ENCODE peak calls at places on chromosomes 4 and X, in eight cellular contexts. One of them, this sample, is unnamed. For H3K36me3 and H3K4me1, the result is how much of the 10 kb centered on the place peaks cover.

GRCh38 chr4:28232376-28232775 is 1371.7 kb downstream of the STIM2 start:
- DNase-seq in endodermal cell: no peak
- DNase-seq in CD4-positive, alpha-beta memory T cell: no peak
- DNase-seq in ovary: no peak
- DNase-seq in thyroid gland: no peak
- DNase-seq in cardiac muscle cell: no peak
- DNase-seq in Peyer's patch: no peak
- DNase-seq in neuronal stem cell: no peak
- DNase-seq in this sample: no peak

GRCh38 chrX:129698150-129698549 is 40.6 kb upstream of the XPNPEP2 start:
- DNase-seq in endodermal cell: no peak
- DNase-seq in CD4-positive, alpha-beta memory T cell: no peak
- DNase-seq in ovary: no peak
- DNase-seq in thyroid gland: no peak
- DNase-seq in cardiac muscle cell: no peak
- DNase-seq in Peyer's patch: no peak
- DNase-seq in neuronal stem cell: no peak
- DNase-seq in this sample: no peak

GRCh38 chr4:52840531-52841350 is 21.4 kb upstream of the RASL11B start:
- DNase-seq in endodermal cell: peak
- DNase-seq in CD4-positive, alpha-beta memory T cell: no peak
- DNase-seq in ovary: no peak
- DNase-seq in thyroid gland: no peak
- DNase-seq in cardiac muscle cell: no peak
- DNase-seq in Peyer's patch: no peak
- DNase-seq in neuronal stem cell: no peak
- DNase-seq in this sample: no peak

GRCh38 chr4:86549163-86549788 is 44.8 kb upstream of the PTPN13 start:
- DNase-seq in endodermal cell: no peak
- DNase-seq in CD4-positive, alpha-beta memory T cell: no peak
- DNase-seq in ovary: no peak
- DNase-seq in thyroid gland: no peak
- DNase-seq in cardiac muscle cell: no peak
- DNase-seq in Peyer's patch: no peak
- DNase-seq in neuronal stem cell: no peak
- DNase-seq in this sample: peak

GRCh38 chr4:56728512-56728911 is 47.4 kb upstream of the HOPX start:
- DNase-seq in endodermal cell: no peak
- DNase-seq in CD4-positive, alpha-beta memory T cell: no peak
- DNase-seq in ovary: peak
- DNase-seq in thyroid gland: peak
- DNase-seq in cardiac muscle cell: no peak
- DNase-seq in Peyer's patch: peak
- DNase-seq in neuronal stem cell: no peak
- DNase-seq in this sample: peak

GRCh38 chrX:46635186-46635585 is 61.6 kb downstream of the CHST7 start:
- DNase-seq in endodermal cell: no peak
- DNase-seq in CD4-positive, alpha-beta memory T cell: no peak
- DNase-seq in ovary: no peak
- DNase-seq in thyroid gland: no peak
- DNase-seq in cardiac muscle cell: no peak
- DNase-seq in Peyer's patch: no peak
- DNase-seq in neuronal stem cell: no peak
- DNase-seq in this sample: no peak

GRCh38 chr4:72390409-72390808 is 178.6 kb downstream of the ADAMTS3 start:
- DNase-seq in endodermal cell: no peak
- DNase-seq in CD4-positive, alpha-beta memory T cell: no peak
- DNase-seq in ovary: no peak
- DNase-seq in thyroid gland: no peak
- DNase-seq in cardiac muscle cell: no peak
- DNase-seq in Peyer's patch: no peak
- DNase-seq in neuronal stem cell: no peak
- DNase-seq in this sample: peak

GRCh38 chrX:32804034-32804433 is 407.3 kb downstream of the DMD start:
- DNase-seq in endodermal cell: no peak
- DNase-seq in CD4-positive, alpha-beta memory T cell: no peak
- DNase-seq in ovary: no peak
- DNase-seq in thyroid gland: no peak
- DNase-seq in cardiac muscle cell: no peak
- DNase-seq in Peyer's patch: no peak
- DNase-seq in neuronal stem cell: no peak
- DNase-seq in this sample: no peak

GRCh38 chr4:117640836-117641235 is 393.4 kb upstream of the NDST3 start:
- DNase-seq in endodermal cell: no peak
- DNase-seq in CD4-positive, alpha-beta memory T cell: no peak
- DNase-seq in ovary: no peak
- DNase-seq in thyroid gland: no peak
- DNase-seq in cardiac muscle cell: no peak
- DNase-seq in Peyer's patch: no peak
- DNase-seq in neuronal stem cell: no peak
- DNase-seq in this sample: no peak

GRCh38 chr4:172986114-172986513 is 182.5 kb upstream of the GALNT7 start:
- DNase-seq in endodermal cell: no peak
- DNase-seq in CD4-positive, alpha-beta memory T cell: no peak
- DNase-seq in ovary: no peak
- DNase-seq in thyroid gland: no peak
- DNase-seq in cardiac muscle cell: no peak
- DNase-seq in Peyer's patch: no peak
- DNase-seq in neuronal stem cell: no peak
- DNase-seq in this sample: no peak

GRCh38 chrX:48476919-48477318 is 920 bp downstream of the FTSJ1 start:
- DNase-seq in endodermal cell: no peak
- DNase-seq in CD4-positive, alpha-beta memory T cell: no peak
- DNase-seq in ovary: no peak
- DNase-seq in thyroid gland: no peak
- DNase-seq in cardiac muscle cell: no peak
- DNase-seq in Peyer's patch: no peak
- DNase-seq in neuronal stem cell: no peak
- DNase-seq in this sample: no peak

GRCh38 chrX:130702867-130703707 is 199.9 kb downstream of the ENOX2 start:
- DNase-seq in endodermal cell: no peak
- DNase-seq in CD4-positive, alpha-beta memory T cell: no peak
- DNase-seq in ovary: no peak
- DNase-seq in thyroid gland: no peak
- DNase-seq in cardiac muscle cell: no peak
- DNase-seq in Peyer's patch: no peak
- DNase-seq in neuronal stem cell: no peak
- DNase-seq in this sample: peak

GRCh38 chrX:39752820-39753219 is 344.9 kb downstream of the BCOR start:
- DNase-seq in endodermal cell: no peak
- DNase-seq in CD4-positive, alpha-beta memory T cell: no peak
- DNase-seq in ovary: peak
- DNase-seq in thyroid gland: peak
- DNase-seq in cardiac muscle cell: no peak
- DNase-seq in Peyer's patch: no peak
- DNase-seq in neuronal stem cell: no peak
- DNase-seq in this sample: peak

GRCh38 chrX:9379697-9380551 is 84.9 kb upstream of the TBL1X start:
- DNase-seq in endodermal cell: no peak
- DNase-seq in CD4-positive, alpha-beta memory T cell: no peak
- DNase-seq in ovary: no peak
- DNase-seq in thyroid gland: no peak
- DNase-seq in cardiac muscle cell: no peak
- DNase-seq in Peyer's patch: no peak
- DNase-seq in neuronal stem cell: no peak
- DNase-seq in this sample: peak

GRCh38 chrX:154776753-154777152 is 14.1 kb downstream of the DKC1 start:
- DNase-seq in endodermal cell: no peak
- DNase-seq in CD4-positive, alpha-beta memory T cell: no peak
- DNase-seq in ovary: no peak
- DNase-seq in thyroid gland: no peak
- DNase-seq in cardiac muscle cell: no peak
- DNase-seq in Peyer's patch: no peak
- DNase-seq in neuronal stem cell: no peak
- DNase-seq in this sample: no peak

GRCh38 chrX:154779261-154779660 is 16.6 kb downstream of the DKC1 start:
- DNase-seq in endodermal cell: no peak
- DNase-seq in CD4-positive, alpha-beta memory T cell: no peak
- DNase-seq in ovary: no peak
- DNase-seq in thyroid gland: no peak
- DNase-seq in cardiac muscle cell: no peak
- DNase-seq in Peyer's patch: no peak
- DNase-seq in neuronal stem cell: no peak
- DNase-seq in this sample: peak

GRCh38 chrX:154775611-154776349 is 13.1 kb downstream of the DKC1 start:
- DNase-seq in endodermal cell: no peak
- DNase-seq in CD4-positive, alpha-beta memory T cell: no peak
- DNase-seq in ovary: no peak
- DNase-seq in thyroid gland: peak
- DNase-seq in cardiac muscle cell: peak
- DNase-seq in Peyer's patch: no peak
- DNase-seq in neuronal stem cell: no peak
- DNase-seq in this sample: peak

DNA sequence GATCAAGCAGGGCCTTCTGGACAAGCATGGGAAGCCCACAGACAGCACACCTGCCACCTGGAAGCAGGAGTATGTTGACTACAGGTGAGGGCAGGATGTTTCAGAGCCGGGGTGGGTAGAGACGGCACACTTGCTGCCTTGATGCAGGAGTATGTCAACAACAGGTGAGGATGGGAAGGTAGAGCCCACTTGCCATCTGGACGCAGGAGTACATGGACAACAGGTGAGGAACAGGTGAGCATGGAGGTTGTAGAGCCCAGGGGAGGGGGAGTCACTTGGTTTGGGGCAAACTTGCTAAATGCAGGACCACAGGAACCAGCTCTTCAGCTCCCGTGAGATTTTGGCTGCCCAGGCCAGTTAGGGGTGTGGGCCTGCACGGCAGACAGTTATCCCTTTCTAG is 12.0 kb downstream of the DKC1 start:
- DNase-seq in endodermal cell: no peak
- DNase-seq in CD4-positive, alpha-beta memory T cell: no peak
- DNase-seq in ovary: no peak
- DNase-seq in thyroid gland: no peak
- DNase-seq in cardiac muscle cell: no peak
- DNase-seq in Peyer's patch: no peak
- DNase-seq in neuronal stem cell: no peak
- DNase-seq in this sample: no peak
- H3K36me3 ChIP-seq in endodermal cell: half or more
- H3K36me3 ChIP-seq in CD4-positive, alpha-beta memory T cell: under half
- H3K36me3 ChIP-seq in ovary: under half
- H3K36me3 ChIP-seq in thyroid gland: under half
- H3K36me3 ChIP-seq in cardiac muscle cell: under half
- H3K36me3 ChIP-seq in Peyer's patch: under half
- H3K36me3 ChIP-seq in neuronal stem cell: under half
- H3K36me3 ChIP-seq in this sample: under half

GRCh38 chrX:18468599-18468998 is 43.2 kb downstream of the CDKL5 start:
- DNase-seq in endodermal cell: no peak
- DNase-seq in CD4-positive, alpha-beta memory T cell: no peak
- DNase-seq in ovary: no peak
- DNase-seq in thyroid gland: no peak
- DNase-seq in cardiac muscle cell: no peak
- DNase-seq in Peyer's patch: no peak
- DNase-seq in neuronal stem cell: no peak
- DNase-seq in this sample: no peak
- H3K4me1 ChIP-seq in endodermal cell: under half
- H3K4me1 ChIP-seq in CD4-positive, alpha-beta memory T cell: under half
- H3K4me1 ChIP-seq in ovary: under half
- H3K4me1 ChIP-seq in thyroid gland: under half
- H3K4me1 ChIP-seq in cardiac muscle cell: under half
- H3K4me1 ChIP-seq in Peyer's patch: under half
- H3K4me1 ChIP-seq in neuronal stem cell: under half
- H3K4me1 ChIP-seq in this sample: under half

DNA sequence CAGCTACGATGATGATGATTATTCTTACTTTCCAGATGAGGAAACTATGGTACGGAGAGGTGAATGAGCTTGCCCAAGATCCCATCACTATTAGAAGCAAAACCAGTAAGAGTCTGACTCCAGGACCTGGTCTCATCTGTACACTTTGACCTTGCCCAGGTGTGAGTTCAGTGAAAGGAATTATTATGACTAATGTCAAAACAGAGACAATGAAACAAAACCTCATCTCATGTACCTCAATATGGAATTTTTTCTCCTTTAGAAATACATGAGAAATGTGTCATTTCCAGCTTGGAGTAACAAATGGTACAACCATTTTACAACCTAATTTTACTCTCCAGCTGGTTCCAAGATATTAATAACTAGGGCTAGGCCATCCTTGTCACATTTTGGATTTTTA is 213.7 kb downstream of the PTTG2 start:
- DNase-seq in endodermal cell: no peak
- DNase-seq in CD4-positive, alpha-beta memory T cell: no peak
- DNase-seq in ovary: no peak
- DNase-seq in thyroid gland: no peak
- DNase-seq in cardiac muscle cell: no peak
- DNase-seq in Peyer's patch: no peak
- DNase-seq in neuronal stem cell: no peak
- DNase-seq in this sample: no peak
- H3K27ac ChIP-seq in endodermal cell: no peak
- H3K27ac ChIP-seq in CD4-positive, alpha-beta memory T cell: no peak
- H3K27ac ChIP-seq in ovary: no peak
- H3K27ac ChIP-seq in thyroid gland: no peak
- H3K27ac ChIP-seq in cardiac muscle cell: no peak
- H3K27ac ChIP-seq in Peyer's patch: no peak
- H3K27ac ChIP-seq in neuronal stem cell: no peak
- H3K27ac ChIP-seq in this sample: no peak

DNA sequence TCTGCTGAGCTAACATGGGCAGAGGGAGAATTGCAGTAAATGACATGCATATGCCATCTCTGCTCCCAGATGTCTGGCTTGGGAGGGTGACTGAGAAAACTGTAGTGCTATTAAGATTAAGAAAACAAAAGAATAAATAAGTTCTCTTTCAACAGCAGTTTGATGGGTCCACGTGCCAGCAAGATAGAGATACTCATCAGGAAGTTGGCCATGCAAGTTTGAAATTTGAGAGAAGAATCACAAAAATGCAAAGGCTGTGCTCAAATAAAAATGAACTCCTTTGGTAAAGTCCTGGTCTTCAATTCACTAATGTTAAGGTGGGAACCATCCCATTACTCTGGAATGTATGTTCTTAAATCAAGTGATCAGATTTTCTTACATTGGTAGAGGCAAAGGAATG is 7.1 kb downstream of the NFXL1 start:
- DNase-seq in endodermal cell: no peak
- DNase-seq in CD4-positive, alpha-beta memory T cell: no peak
- DNase-seq in ovary: no peak
- DNase-seq in thyroid gland: no peak
- DNase-seq in cardiac muscle cell: no peak
- DNase-seq in Peyer's patch: no peak
- DNase-seq in neuronal stem cell: no peak
- DNase-seq in this sample: peak
- H3K36me3 ChIP-seq in endodermal cell: half or more
- H3K36me3 ChIP-seq in CD4-positive, alpha-beta memory T cell: under half
- H3K36me3 ChIP-seq in ovary: under half
- H3K36me3 ChIP-seq in thyroid gland: under half
- H3K36me3 ChIP-seq in cardiac muscle cell: half or more
- H3K36me3 ChIP-seq in Peyer's patch: under half
- H3K36me3 ChIP-seq in neuronal stem cell: under half
- H3K36me3 ChIP-seq in this sample: under half